ENCODE peak calls at places on chromosomes 6 and 20, in seven cellular contexts. K is gastrocnemius medialis, T is upper lobe of left lung, Q is heart left ventricle, N is right lobe of liver, F is vagina, D is breast epithelium. B is an unnamed sample.

GRCh38 chr20:40678286-40678835 is 10.7 kb downstream of the MAFB start:
- DNase-seq in T (no peak), Q (no peak), F (no peak), N (no peak), D (no peak), K (no peak), B (no peak)

GRCh38 chr20:48603116-48603818 is 224.5 kb downstream of the PREX1 start:
- DNase-seq in F (no peak), K (no peak), T (no peak), Q (no peak), N (peak), D (no peak), B (no peak)

GRCh38 chr20:39117486-39117885 is 155.3 kb downstream of the DHX35 start:
- DNase-seq in F (no peak), Q (no peak), N (no peak), K (no peak), T (no peak), D (no peak), B (peak)

GRCh38 chr6:95366414-95366813 is 210.9 kb upstream of the MANEA start:
- DNase-seq in F (no peak), D (no peak), Q (no peak), N (no peak), K (no peak), T (no peak), B (no peak)

GRCh38 chr6:50602191-50602810 is 111.0 kb upstream of the TFAP2D start:
- DNase-seq in F (no peak), D (no peak), T (no peak), Q (no peak), N (no peak), K (no peak), B (no peak)

GRCh38 chr6:166423781-166424180 is 41.0 kb upstream of the MPC1 start:
- DNase-seq in K (no peak), T (no peak), Q (no peak), D (no peak), N (no peak), F (no peak), B (no peak)

GRCh38 chr20:55540486-55540885 is 464.8 kb downstream of the CBLN4 start:
- DNase-seq in Q (no peak), D (no peak), F (no peak), K (no peak), T (no peak), N (no peak), B (no peak)

GRCh38 chr6:43496370-43497128 is 13.6 kb downstream of the LRRC73 start:
- DNase-seq in T (no peak), D (peak), F (no peak), K (no peak), N (no peak), Q (no peak), B (no peak)

GRCh38 chr20:25000268-25000801 is 7.8 kb upstream of the APMAP start:
- DNase-seq in F (no peak), T (peak), D (peak), N (no peak), K (peak), Q (peak), B (peak)

GRCh38 chr6:128276311-128276710 is 244.1 kb downstream of the PTPRK start:
- DNase-seq in F (no peak), T (no peak), N (no peak), K (no peak), Q (no peak), D (no peak), B (no peak)

GRCh38 chr6:144675231-144675861 is 390.2 kb downstream of the UTRN start:
- DNase-seq in Q (no peak), N (no peak), T (peak), D (peak), F (no peak), K (peak), B (no peak)

GRCh38 chr6:170041526-170041925 is 249.4 kb downstream of the DLL1 start:
- DNase-seq in T (no peak), N (no peak), D (no peak), K (no peak), Q (no peak), F (no peak), B (no peak)

GRCh38 chr6:48177786-48178185 is 66.8 kb upstream of the PTCHD4 start:
- DNase-seq in N (no peak), D (no peak), K (no peak), F (no peak), T (no peak), Q (no peak), B (no peak)

GRCh38 chr20:48783533-48784272 is 44.1 kb downstream of the PREX1 start:
- DNase-seq in T (no peak), D (no peak), Q (no peak), F (no peak), K (no peak), N (no peak), B (no peak)

GRCh38 chr6:14732845-14733757 is 512.8 kb upstream of the JARID2 start:
- DNase-seq in Q (no peak), K (no peak), F (no peak), N (no peak), T (no peak), D (no peak), B (no peak)

GRCh38 chr6:164337024-164337924 is 922.8 kb downstream of the QKI start:
- DNase-seq in D (no peak), K (no peak), N (no peak), T (no peak), F (no peak), Q (no peak), B (no peak)

GRCh38 chr6:76481101-76481500 is 408.6 kb upstream of the IMPG1 start:
- DNase-seq in D (no peak), Q (no peak), F (no peak), K (no peak), T (no peak), N (no peak), B (no peak)

GRCh38 chr6:93786474-93787330 is 367.3 kb upstream of the EPHA7 start:
- DNase-seq in T (no peak), N (no peak), Q (no peak), K (no peak), D (no peak), F (no peak), B (no peak)

GRCh38 chr6:148700713-148701392 is 46.0 kb upstream of the UST start:
- DNase-seq in N (no peak), D (no peak), K (no peak), F (no peak), Q (no peak), T (no peak), B (no peak)

GRCh38 chr20:13858496-13859270 is 73.9 kb downstream of the NDUFAF5 start:
- DNase-seq in Q (no peak), D (no peak), T (no peak), K (no peak), N (no peak), F (no peak), B (no peak)

GRCh38 chr6:35955970-35956369 is 35.1 kb upstream of the SRPK1 start:
- DNase-seq in D (no peak), F (no peak), K (no peak), Q (no peak), T (no peak), N (no peak), B (no peak)

GRCh38 chr6:15689586-15690450 is 27.0 kb upstream of the DTNBP1 start:
- DNase-seq in F (no peak), N (no peak), D (no peak), T (no peak), K (no peak), Q (no peak), B (no peak)

GRCh38 chr6:79048611-79049010 is 29.4 kb downstream of the PHIP start:
- DNase-seq in F (no peak), K (no peak), Q (no peak), T (no peak), D (no peak), N (no peak), B (no peak)

GRCh38 chr6:35318845-35319220 is 21.2 kb downstream of the DEF6 start:
- DNase-seq in T (no peak), K (no peak), N (no peak), F (no peak), Q (no peak), D (no peak), B (no peak)

GRCh38 chr6:829646-830045 is 136.7 kb upstream of the EXOC2 start:
- DNase-seq in T (no peak), K (no peak), Q (no peak), D (no peak), N (no peak), F (no peak), B (no peak)

GRCh38 chr6:73608761-73609160 is 45.0 kb downstream of the SLC17A5 start:
- DNase-seq in D (no peak), Q (no peak), F (no peak), K (no peak), T (no peak), N (no peak), B (no peak)

GRCh38 chr6:107102414-107102805 is 12.9 kb downstream of the BEND3 start:
- DNase-seq in K (no peak), Q (no peak), D (no peak), N (no peak), F (no peak), T (no peak), B (no peak)

GRCh38 chr20:63973160-63973479 is 3.4 kb upstream of the ZNF512B start:
- DNase-seq in N (no peak), Q (no peak), D (peak), T (no peak), K (no peak), F (no peak), B (no peak)

GRCh38 chr20:2174067-2174466 is 72.4 kb downstream of the STK35 start:
- DNase-seq in N (no peak), Q (no peak), D (no peak), F (no peak), T (no peak), K (no peak), B (no peak)

GRCh38 chr6:52574709-52575489 is 2.0 kb downstream of the TRAM2 start:
- DNase-seq in T (peak), Q (peak), K (peak), F (no peak), N (no peak), D (peak), B (peak)

GRCh38 chr20:4901031-4901818 is 100.1 kb downstream of the SLC23A2 start:
- DNase-seq in N (no peak), T (no peak), F (no peak), K (no peak), D (no peak), Q (no peak), B (no peak)

GRCh38 chr6:125509477-125509876 is 207.7 kb upstream of the HDDC2 start:
- DNase-seq in F (no peak), T (no peak), Q (no peak), N (no peak), D (no peak), K (no peak), B (no peak)

GRCh38 chr6:37317312-37318038 is 36.3 kb upstream of the RNF8 start:
- DNase-seq in F (no peak), D (no peak), T (no peak), K (no peak), N (no peak), Q (no peak), B (no peak)

GRCh38 chr20:45440424-45440823 is 24.5 kb downstream of the PIGT start:
- DNase-seq in K (no peak), N (no peak), F (no peak), Q (no peak), D (no peak), T (no peak), B (no peak)

GRCh38 chr6:41638801-41639555 is 710 bp downstream of the MDFI start:
- DNase-seq in D (peak), Q (no peak), N (peak), T (no peak), F (no peak), K (no peak), B (no peak)

DNA sequence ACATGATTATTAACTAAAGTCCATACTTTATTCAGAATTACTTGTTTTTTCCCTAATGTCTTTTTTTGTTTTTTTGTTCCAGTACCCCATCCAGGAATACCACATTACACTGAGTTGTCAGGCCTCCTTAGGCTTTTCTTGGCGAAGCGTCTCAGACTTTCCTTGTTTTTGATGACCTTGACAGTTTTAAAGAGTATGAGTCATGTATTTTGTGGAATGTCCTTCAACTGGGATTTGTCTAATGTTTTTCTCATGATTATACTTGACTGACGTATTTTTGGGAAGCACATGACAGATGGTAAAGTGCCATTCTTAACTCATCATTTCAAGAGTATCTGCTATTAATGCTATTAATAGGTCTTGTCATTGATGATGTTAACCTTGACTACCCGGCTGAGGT is 23.6 kb downstream of the ENPP1 start:
- DNase-seq in Q (no peak), K (no peak), D (no peak), N (no peak), T (no peak), F (no peak), B (no peak)
- H3K27ac ChIP-seq in Q (no peak), K (no peak), D (no peak), N (no peak), T (no peak), F (peak), B (no peak)

GRCh38 chr20:62622877-62623487 is 19.3 kb upstream of the SLCO4A1 start:
- DNase-seq in N (peak), K (no peak), F (no peak), Q (no peak), T (no peak), D (no peak), B (no peak)

GRCh38 chr20:62624719-62625455 is 17.4 kb upstream of the SLCO4A1 start:
- DNase-seq in T (no peak), D (no peak), Q (no peak), K (no peak), N (peak), F (no peak), B (no peak)

GRCh38 chr20:62624325-62624690 is 18.0 kb upstream of the SLCO4A1 start:
- DNase-seq in Q (no peak), D (no peak), N (peak), K (no peak), T (no peak), F (no peak), B (peak)

GRCh38 chr20:62622178-62622876 is 20.0 kb upstream of the SLCO4A1 start:
- DNase-seq in D (no peak), K (no peak), Q (no peak), T (no peak), F (no peak), N (no peak), B (no peak)

DNA sequence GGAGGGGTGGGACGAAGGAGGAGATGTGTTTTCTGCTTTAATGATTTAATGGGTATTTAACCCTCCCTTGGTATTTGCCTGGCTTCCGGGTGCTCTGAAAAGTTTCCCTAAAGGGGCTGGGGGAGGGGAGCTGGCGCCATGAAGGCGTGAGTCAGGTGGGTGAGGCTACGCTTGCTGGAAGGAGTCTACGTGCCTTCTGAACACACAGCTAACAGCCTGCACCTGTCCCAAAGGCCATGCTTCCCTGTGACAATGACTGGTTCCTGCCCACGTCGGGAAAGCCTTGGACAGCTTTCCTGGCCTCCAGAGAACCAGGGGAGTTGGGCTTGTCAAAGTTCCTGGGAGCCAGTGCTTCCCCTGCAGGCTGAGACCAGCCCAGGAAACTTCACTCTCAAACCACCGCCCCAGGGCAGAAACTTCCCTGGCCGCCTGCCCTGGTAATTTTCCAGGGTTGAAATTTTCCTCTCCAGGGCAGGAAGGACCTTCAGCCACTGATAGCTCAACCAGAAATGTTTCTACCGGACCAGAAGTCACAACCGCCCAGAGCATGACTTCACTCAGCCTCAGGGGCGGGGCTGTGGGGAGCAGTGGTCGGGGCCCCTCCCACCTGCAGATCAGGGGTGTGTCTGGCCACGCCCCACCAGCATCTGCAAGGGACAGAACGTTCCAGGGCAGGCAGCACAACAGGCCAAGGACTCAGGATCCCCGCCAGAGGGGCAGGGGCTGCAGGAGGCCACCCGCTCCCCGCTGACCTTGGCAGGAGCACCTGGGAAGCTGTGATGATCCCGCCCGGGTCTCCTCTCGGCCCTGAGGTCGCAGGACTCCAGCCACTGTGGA is 18.6 kb upstream of the SLCO4A1 start:
- DNase-seq in F (peak), D (peak), T (peak), K (peak), N (peak), Q (peak), B (peak)
- TF ChIP-seq POLR2A in F (no peak), D (peak), T (peak), K (peak), N (peak), Q (peak), B (no peak)

GRCh38 chr20:59645316-59645715 is 41.0 kb downstream of the PHACTR3 start:
- DNase-seq in Q (no peak), K (no peak), F (no peak), D (no peak), T (no peak), N (no peak), B (no peak)

GRCh38 chr20:59644371-59644939 is 40.1 kb downstream of the PHACTR3 start:
- DNase-seq in F (no peak), N (no peak), T (no peak), Q (no peak), K (no peak), D (no peak), B (peak)

GRCh38 chr20:59646487-59646886 is 42.1 kb downstream of the PHACTR3 start:
- DNase-seq in F (no peak), Q (no peak), T (no peak), D (no peak), K (no peak), N (no peak), B (no peak)

GRCh38 chr20:59647271-59647670 is 42.9 kb downstream of the PHACTR3 start:
- DNase-seq in N (no peak), F (no peak), Q (no peak), D (peak), K (no peak), T (no peak), B (no peak)

DNA sequence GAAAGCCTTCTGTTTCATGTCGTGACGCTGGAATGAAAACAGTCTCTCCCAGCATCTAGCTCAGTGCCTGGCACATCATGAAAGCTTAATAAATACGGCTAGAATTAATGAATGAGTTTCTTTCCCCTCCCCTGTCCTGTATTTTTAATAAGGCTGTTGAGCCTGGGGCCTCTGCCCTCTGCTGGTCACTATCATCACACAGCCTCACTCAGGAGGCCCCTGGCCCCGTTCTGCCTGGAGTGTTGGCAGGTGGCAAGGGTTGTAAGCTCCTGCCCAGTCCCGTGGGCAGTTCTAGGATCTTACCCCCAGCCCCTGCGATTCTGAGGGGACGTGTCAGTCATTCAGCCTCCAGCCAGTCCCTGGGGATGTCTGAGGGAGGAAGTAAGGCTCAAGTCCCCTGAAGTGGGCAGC is 41.4 kb downstream of the PHACTR3 start:
- DNase-seq in N (no peak), D (no peak), F (peak), Q (no peak), K (no peak), T (no peak), B (no peak)
- TF ChIP-seq CTCF in N (no peak), D (no peak), F (no peak), Q (no peak), K (no peak), T (no peak), B (no peak)

GRCh38 chr6:134626131-134626530 is 308.2 kb upstream of the SGK1 start:
- DNase-seq in Q (no peak), K (no peak), D (peak), F (no peak), N (no peak), T (no peak), B (no peak)

GRCh38 chr6:134621858-134622257 is 303.9 kb upstream of the SGK1 start:
- DNase-seq in D (peak), N (no peak), T (peak), K (peak), F (no peak), Q (no peak), B (peak)

GRCh38 chr6:134622382-134623173 is 304.7 kb upstream of the SGK1 start:
- DNase-seq in N (no peak), K (no peak), D (no peak), F (no peak), Q (no peak), T (no peak), B (no peak)

GRCh38 chr6:134624781-134625180 is 306.9 kb upstream of the SGK1 start:
- DNase-seq in D (no peak), K (no peak), T (no peak), Q (no peak), N (no peak), F (no peak), B (no peak)

DNA sequence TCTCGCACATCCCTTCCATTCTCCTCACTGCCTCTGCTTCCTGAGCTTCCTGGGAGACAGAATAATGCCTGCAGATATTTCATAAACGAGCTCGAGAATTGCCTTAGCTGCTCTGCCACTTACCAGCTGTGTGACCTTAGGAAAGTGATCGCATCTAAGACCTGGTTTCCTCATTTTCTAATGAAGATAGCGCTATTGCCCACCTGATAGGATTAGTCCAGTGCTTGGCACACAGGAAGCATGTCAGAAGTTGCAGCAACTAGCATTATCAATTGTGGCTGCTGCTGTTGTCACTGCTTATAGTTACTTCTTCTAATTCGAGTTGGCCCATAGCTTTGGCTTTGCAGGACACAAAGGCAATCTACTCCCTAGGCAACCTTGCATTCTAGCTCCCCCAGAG is 305.5 kb upstream of the SGK1 start:
- DNase-seq in F (no peak), Q (no peak), N (no peak), T (no peak), K (no peak), D (no peak), B (no peak)
- H3K27ac ChIP-seq in F (no peak), Q (no peak), N (no peak), T (no peak), K (no peak), D (peak), B (no peak)

GRCh38 chr6:29667158-29667557 is 10.3 kb downstream of the MOG start:
- DNase-seq in Q (no peak), T (no peak), F (no peak), K (no peak), N (no peak), D (no peak), B (no peak)
- TF ChIP-seq POLR2A in Q (no peak), T (no peak), F (no peak), K (no peak), N (no peak), D (no peak), B (no peak)

DNA sequence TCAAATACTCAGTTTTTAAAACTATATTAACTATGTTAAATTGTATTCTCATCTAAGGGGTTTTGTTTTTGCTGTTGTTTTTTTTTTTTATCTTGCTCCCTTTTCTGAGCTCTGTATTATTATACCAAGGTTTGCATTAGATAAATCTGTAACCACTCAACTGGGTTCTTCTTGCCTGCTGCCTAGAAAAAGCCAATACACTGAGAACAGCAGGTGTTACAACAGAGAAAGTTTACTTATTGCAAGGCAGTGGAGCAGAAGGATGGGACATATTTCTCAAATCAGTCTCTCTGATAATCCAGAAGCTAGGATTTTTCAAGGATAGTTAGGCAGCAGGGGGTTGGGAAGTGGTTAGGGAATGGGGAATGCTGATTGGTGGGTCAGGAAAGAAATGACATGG is 378.8 kb upstream of the PLCB4 start:
- DNase-seq in N (no peak), K (no peak), T (no peak), D (no peak), Q (no peak), F (no peak), B (no peak)
- TF ChIP-seq CTCF in N (no peak), K (no peak), T (no peak), D (no peak), Q (no peak), F (no peak), B (no peak)

B was measured in stomach.